ENCODE peak calls at places on chromosomes 6 and 20, in ten cellular contexts. G is RPMI7951; S is adipocyte; U is cardiac fibroblast; Q is activated effector memory CD4-positive, alpha-beta T cell treated with Interleukin-2 at 50 U/mL for 16 hours; T is K562; O is stimulated activated CD4-positive, alpha-beta T cell treated with anti-CD3 and anti-CD28 coated beads, Interleukin-1b, Interleukin-23, amount 100 ng/mL, for 24 hours; P is H54; K is NCI-H1436; B is COLO829. E is an unnamed sample.

GRCh38 chr6:125183391-125183790 is 29.8 kb downstream of the TPD52L1 start:
- DNase-seq in G (peak; percentile 27), S (peak; percentile 33), U (peak; percentile 61), Q (no peak), T (no peak), O (no peak), P (no peak), K (no peak), B (peak; percentile 37), E (no peak)

GRCh38 chr6:108492131-108492766 is 68.5 kb upstream of the FOXO3 start:
- DNase-seq in G (peak; percentile 37), S (peak; percentile 70), U (peak; percentile 74), Q (no peak), T (peak; percentile 41), O (no peak), P (no peak), K (peak; percentile 10), B (peak; percentile 22), E (peak; percentile 10)

GRCh38 chr6:14792118-14792955 is 453.5 kb upstream of the JARID2 start:
- DNase-seq in G (no peak), S (no peak), U (no peak), Q (no peak), T (no peak), O (no peak), P (no peak), K (no peak), B (no peak), E (no peak)

GRCh38 chr6:168024951-168025510 is 27.6 kb downstream of the KIF25 start:
- DNase-seq in G (no peak), S (no peak), U (no peak), Q (no peak), T (no peak), O (no peak), P (no peak), K (no peak), B (no peak), E (no peak)

GRCh38 chr20:32672315-32672981 is 1.3 kb downstream of the C20orf203 start:
- DNase-seq in G (no peak), S (no peak), U (no peak), Q (no peak), T (no peak), O (no peak), P (no peak), K (no peak), B (no peak), E (no peak)

GRCh38 chr6:104789770-104790190 is 69.9 kb downstream of the HACE1 start:
- DNase-seq in G (peak; percentile 69), S (peak; percentile 73), U (peak; percentile 85), Q (no peak), T (peak; percentile 52), O (no peak), P (peak; percentile 1), K (no peak), B (peak; percentile 4), E (no peak)

GRCh38 chr20:21109144-21109543 is 3.0 kb upstream of the LINC00237 start:
- DNase-seq in G (peak; percentile 55), S (no peak), U (peak; percentile 35), Q (no peak), T (no peak), O (no peak), P (no peak), K (no peak), B (no peak), E (no peak)

GRCh38 chr6:42028234-42029061 is 21.9 kb upstream of the TAF8 start:
- DNase-seq in G (peak; percentile 75), S (no peak), U (peak; percentile 85), Q (no peak), T (peak; percentile 98), O (no peak), P (peak; percentile 74), K (no peak), B (no peak), E (no peak)

GRCh38 chr6:45378324-45378926 is 691 bp upstream of the SUPT3H start:
- DNase-seq in G (no peak), S (peak; percentile 71), U (no peak), Q (no peak), T (no peak), O (no peak), P (peak; percentile 32), K (no peak), B (peak; percentile 7), E (no peak)

GRCh38 chr6:80186082-80186481 is 79.6 kb downstream of the BCKDHB start:
- DNase-seq in G (no peak), S (no peak), U (no peak), Q (no peak), T (no peak), O (no peak), P (no peak), K (no peak), B (no peak), E (no peak)

GRCh38 chr6:20706293-20707165 is 172.3 kb downstream of the CDKAL1 start:
- DNase-seq in G (peak; percentile 28), S (no peak), U (peak; percentile 70), Q (no peak), T (no peak), O (no peak), P (no peak), K (peak; percentile 97), B (no peak), E (peak; percentile 93)

GRCh38 chr6:106973018-106973840 is 1.3 kb downstream of the CD24 start:
- DNase-seq in G (no peak), S (no peak), U (no peak), Q (no peak), T (no peak), O (no peak), P (no peak), K (peak; percentile 53), B (no peak), E (peak; percentile 45)

GRCh38 chr6:45075246-45075645 is 252.9 kb upstream of the RUNX2 start:
- DNase-seq in G (peak; percentile 64), S (peak; percentile 85), U (peak; percentile 99), Q (no peak), T (no peak), O (no peak), P (peak; percentile 15), K (no peak), B (no peak), E (no peak)

GRCh38 chr6:129120856-129121255 is 237.9 kb downstream of the LAMA2 start:
- DNase-seq in G (peak; percentile 2), S (peak; percentile 89), U (peak; percentile 59), Q (no peak), T (no peak), O (no peak), P (no peak), K (no peak), B (no peak), E (no peak)

GRCh38 chr20:14711681-14712080 is 374.3 kb upstream of the FLRT3 start:
- DNase-seq in G (no peak), S (peak; percentile 49), U (no peak), Q (no peak), T (no peak), O (no peak), P (no peak), K (no peak), B (no peak), E (no peak)

GRCh38 chr6:168192195-168192900 is 113.3 kb upstream of the FRMD1 start:
- DNase-seq in G (no peak), S (no peak), U (no peak), Q (no peak), T (no peak), O (no peak), P (no peak), K (peak; percentile 69), B (peak; percentile 97), E (no peak)

GRCh38 chr6:11282245-11282644 is 49.8 kb upstream of the NEDD9 start:
- DNase-seq in G (no peak), S (no peak), U (no peak), Q (no peak), T (no peak), O (no peak), P (no peak), K (no peak), B (no peak), E (no peak)

GRCh38 chr6:3911614-3912336 is 62.6 kb downstream of the FAM50B start:
- DNase-seq in G (peak; percentile 95), S (peak; percentile 81), U (peak; percentile 91), Q (no peak), T (peak; percentile 88), O (no peak), P (peak; percentile 82), K (no peak), B (peak; percentile 94), E (no peak)

GRCh38 chr6:148422085-148422484 is 79.4 kb downstream of the SASH1 start:
- DNase-seq in G (no peak), S (no peak), U (no peak), Q (no peak), T (no peak), O (no peak), P (no peak), K (no peak), B (no peak), E (no peak)

GRCh38 chr6:43869792-43870659 is 100.0 kb downstream of the VEGFA start:
- DNase-seq in G (no peak), S (no peak), U (no peak), Q (no peak), T (no peak), O (no peak), P (no peak), K (no peak), B (no peak), E (no peak)

GRCh38 chr6:7910654-7911344 is at the start of gene TXNDC5:
- DNase-seq in G (peak; percentile 73), S (peak; percentile 91), U (peak; percentile 68), Q (peak; percentile 59), T (peak; percentile 87), O (peak; percentile 33), P (peak; percentile 84), K (peak; percentile 36), B (peak; percentile 72), E (peak; percentile 63)

GRCh38 chr6:33492093-33492492 is 37.7 kb downstream of the ZBTB9 start:
- DNase-seq in G (no peak), S (no peak), U (no peak), Q (no peak), T (peak; percentile 39), O (no peak), P (no peak), K (no peak), B (no peak), E (no peak)

GRCh38 chr6:149975400-149975799 is 11.7 kb downstream of the ULBP1 start:
- DNase-seq in G (no peak), S (no peak), U (no peak), Q (no peak), T (no peak), O (no peak), P (no peak), K (no peak), B (no peak), E (no peak)

GRCh38 chr6:16331328-16332174 is 93.2 kb downstream of the GMPR start:
- DNase-seq in G (peak; percentile 82), S (peak; percentile 91), U (peak; percentile 85), Q (peak; percentile 33), T (peak; percentile 86), O (peak; percentile 40), P (peak; percentile 71), K (peak; percentile 42), B (peak; percentile 91), E (no peak)

GRCh38 chr6:151576658-151577057 is 82.8 kb downstream of the CCDC170 start:
- DNase-seq in G (no peak), S (no peak), U (no peak), Q (no peak), T (no peak), O (no peak), P (no peak), K (no peak), B (peak; percentile 1), E (peak; percentile 2)

GRCh38 chr6:16872543-16873230 is 111.4 kb upstream of the ATXN1 start:
- DNase-seq in G (no peak), S (no peak), U (no peak), Q (no peak), T (no peak), O (no peak), P (no peak), K (no peak), B (no peak), E (no peak)

GRCh38 chr6:1849686-1850580 is 240.2 kb downstream of the FOXC1 start:
- DNase-seq in G (no peak), S (no peak), U (no peak), Q (no peak), T (no peak), O (no peak), P (no peak), K (no peak), B (no peak), E (no peak)

GRCh38 chr6:15560713-15561112 is 102.1 kb downstream of the DTNBP1 start:
- DNase-seq in G (no peak), S (no peak), U (no peak), Q (no peak), T (no peak), O (no peak), P (no peak), K (no peak), B (no peak), E (no peak)